ENCODE peak calls at places on chromosomes 3 and 15, in nine cellular contexts. H is DND-41, K is H9, C is A549, D is hepatocyte, B is astrocyte of the spinal cord, N is tibial artery, Q is cardiac fibroblast, J is endothelial cell. Z is an unnamed sample.

GRCh38 chr3:4720316-4721075 is 227.3 kb downstream of the ITPR1 start:
- DNase-seq in K (peak; percentile 52), Q (peak; percentile 94), N (peak; percentile 85), B (peak; percentile 88), J (peak; percentile 16), H (peak; percentile 53), D (peak; percentile 70), C (peak; percentile 86), Z (no peak)

GRCh38 chr15:89349212-89349558 is 14.6 kb upstream of the POLG start:
- DNase-seq in B (no peak), Q (no peak), N (no peak), D (no peak), K (no peak), H (no peak), J (no peak), C (no peak), Z (no peak)

GRCh38 chr3:65196663-65197062 is 508.9 kb upstream of the ADAMTS9 start:
- DNase-seq in H (no peak), N (no peak), J (no peak), K (no peak), C (no peak), D (no peak), Q (no peak), B (no peak), Z (no peak)

GRCh38 chr3:121660356-121661171 is at the start of gene HCLS1:
- DNase-seq in C (no peak), H (peak; percentile 78), D (no peak), J (peak; percentile 21), B (no peak), Q (peak; percentile 44), N (peak; percentile 47), K (no peak), Z (no peak)

GRCh38 chr15:90232941-90233700 is 620 bp downstream of the CIB1 start:
- DNase-seq in K (peak; percentile 78), B (peak; percentile 46), J (peak; percentile 58), H (peak; percentile 54), C (peak; percentile 85), N (peak; percentile 53), D (peak; percentile 88), Q (peak; percentile 50), Z (no peak)

GRCh38 chr15:57668074-57668473 is 38.4 kb upstream of the POLR2M start:
- DNase-seq in C (no peak), N (no peak), B (no peak), K (no peak), J (no peak), H (no peak), D (no peak), Q (no peak), Z (no peak)

GRCh38 chr15:49083471-49084284 is 37.4 kb upstream of the SECISBP2L start:
- DNase-seq in D (no peak), C (no peak), Q (peak; percentile 53), H (no peak), N (no peak), B (no peak), K (no peak), J (no peak), Z (no peak)

GRCh38 chr15:50107591-50108408 is 11.2 kb downstream of the ATP8B4 start:
- DNase-seq in C (no peak), K (no peak), J (no peak), D (no peak), Q (no peak), H (no peak), B (no peak), N (peak; percentile 30), Z (no peak)

GRCh38 chr3:104040896-104041295 is 1325.8 kb upstream of the ALCAM start:
- DNase-seq in N (no peak), H (no peak), D (no peak), K (no peak), J (no peak), B (peak; percentile 22), C (no peak), Q (no peak), Z (no peak)

GRCh38 chr3:62186967-62187366 is 186.4 kb downstream of the FEZF2 start:
- DNase-seq in B (peak; percentile 31), K (no peak), J (peak; percentile 13), H (no peak), C (no peak), Q (peak; percentile 56), D (peak; percentile 13), N (no peak), Z (no peak)

GRCh38 chr3:120462409-120462959 is 11.7 kb upstream of the FSTL1 start:
- DNase-seq in H (no peak), B (no peak), K (no peak), N (no peak), J (no peak), D (no peak), Q (no peak), C (no peak), Z (no peak)

GRCh38 chr15:91909574-91909973 is 56.1 kb downstream of the SLCO3A1 start:
- DNase-seq in B (no peak), C (no peak), H (no peak), N (no peak), J (no peak), K (peak; percentile 72), Q (no peak), D (no peak), Z (no peak)

GRCh38 chr3:177333535-177334495 is 136.5 kb upstream of the TBL1XR1 start:
- DNase-seq in N (peak; percentile 58), D (no peak), J (no peak), Q (no peak), C (no peak), K (no peak), B (no peak), H (no peak), Z (no peak)

GRCh38 chr3:71924721-71925120 is 139.8 kb upstream of the PROK2 start:
- DNase-seq in J (no peak), Q (no peak), C (no peak), D (no peak), H (no peak), B (no peak), K (no peak), N (no peak), Z (no peak)

GRCh38 chr15:65086680-65087111 is 10.2 kb downstream of the KBTBD13 start:
- DNase-seq in N (no peak), D (peak; percentile 5), C (peak; percentile 30), J (no peak), K (no peak), Q (no peak), H (peak; percentile 29), B (no peak), Z (no peak)
- TF ChIP-seq CTCF in N (peak; percentile 7), D (peak; percentile 1), C (no peak), J (peak; percentile 21), K (peak; percentile 44), Q (peak; percentile 25), H (peak; percentile 48), B (peak; percentile 43), Z (no peak)

DNA sequence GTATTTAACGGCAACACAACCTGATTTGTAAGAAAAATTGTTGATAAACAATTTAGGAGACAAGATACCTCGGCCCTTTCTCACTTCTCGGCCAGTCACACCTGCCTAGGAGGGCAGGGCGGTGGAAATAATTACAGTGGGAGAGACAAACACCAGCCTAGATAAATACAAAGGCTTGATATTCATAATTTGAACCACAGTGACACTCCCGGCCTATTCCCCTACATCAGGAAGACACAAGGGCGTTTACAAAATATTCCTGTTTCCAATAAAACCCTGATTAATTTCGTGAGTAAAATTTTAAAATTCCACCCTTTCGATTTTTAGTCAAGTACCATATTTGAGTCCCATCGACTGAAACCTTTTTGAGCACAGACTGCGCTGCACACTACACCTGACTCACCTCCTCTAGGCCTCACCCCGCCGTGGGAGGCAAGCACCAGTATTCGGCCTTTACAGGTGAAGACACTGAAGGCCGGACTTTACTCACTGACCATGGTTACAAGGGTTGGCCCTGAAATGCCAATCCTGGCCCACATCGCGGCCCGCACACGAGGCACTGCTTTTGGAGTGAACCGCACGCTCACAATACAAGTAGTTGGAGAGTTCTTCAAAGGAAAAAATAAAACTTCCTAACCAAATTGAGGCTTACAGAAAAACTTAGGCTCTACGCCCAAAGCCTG is 803 bp downstream of the ARPP19 start:
- DNase-seq in D (peak; percentile 69), Q (peak; percentile 48), H (peak; percentile 10), N (no peak), K (no peak), C (peak; percentile 63), J (no peak), B (no peak), Z (no peak)
- TF ChIP-seq CTCF in D (no peak), Q (no peak), H (no peak), N (no peak), K (no peak), C (no peak), J (no peak), B (no peak), Z (no peak)

DNA sequence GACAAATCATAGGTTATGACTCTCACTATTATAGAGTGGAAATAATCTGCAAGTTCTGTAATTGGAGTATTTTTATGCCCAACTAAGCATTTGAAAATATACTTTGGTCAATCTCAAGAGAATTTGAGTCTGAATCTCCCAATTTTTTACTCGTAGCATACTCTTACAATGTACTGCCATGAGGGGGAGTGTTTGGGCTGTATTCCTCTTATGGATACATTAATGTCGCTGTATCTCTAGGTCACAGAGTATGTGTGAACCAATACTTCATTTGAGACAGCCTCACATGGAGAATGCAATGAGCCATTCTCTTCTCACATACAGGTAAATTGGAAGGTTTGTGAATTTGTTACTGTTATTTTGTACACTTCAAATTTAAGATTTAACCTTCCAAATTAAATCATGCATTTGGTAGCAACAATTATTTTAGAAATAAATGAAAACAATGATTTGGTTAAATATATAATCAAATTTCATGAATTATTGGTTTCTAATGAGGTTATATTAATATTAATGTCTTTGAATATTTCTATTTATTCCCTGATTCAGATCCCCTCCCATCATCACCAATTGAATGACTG is 5.5 kb upstream of the CD200 start:
- DNase-seq in K (no peak), B (peak; percentile 63), J (peak; percentile 26), H (no peak), C (peak; percentile 56), N (no peak), D (peak; percentile 75), Q (peak; percentile 84), Z (no peak)
- TF ChIP-seq CTCF in K (peak; percentile 73), B (peak; percentile 68), J (peak; percentile 52), H (peak; percentile 54), C (peak; percentile 70), N (peak; percentile 88), D (peak; percentile 71), Q (peak; percentile 69), Z (peak; percentile 77)

GRCh38 chr3:14913926-14914776 is 33.2 kb upstream of the NR2C2 start:
- DNase-seq in N (no peak), D (no peak), H (peak; percentile 52), Q (no peak), C (no peak), J (no peak), B (no peak), K (peak; percentile 47), Z (no peak)

GRCh38 chr3:14918356-14918860 is 29.0 kb upstream of the NR2C2 start:
- DNase-seq in N (no peak), C (no peak), J (no peak), B (no peak), H (no peak), Q (no peak), D (no peak), K (no peak), Z (peak; percentile 76)

GRCh38 chr3:14913071-14913925 is 34.1 kb upstream of the NR2C2 start:
- DNase-seq in D (no peak), Q (no peak), J (no peak), B (no peak), K (peak; percentile 24), C (no peak), H (no peak), N (no peak), Z (no peak)

GRCh38 chr3:14914777-14915113 is 32.6 kb upstream of the NR2C2 start:
- DNase-seq in J (no peak), B (no peak), D (no peak), N (no peak), C (no peak), Q (no peak), H (no peak), K (peak; percentile 18), Z (no peak)

GRCh38 chr3:14915636-14916222 is 31.7 kb upstream of the NR2C2 start:
- DNase-seq in D (no peak), N (no peak), Q (peak; percentile 5), C (peak; percentile 20), B (no peak), H (peak; percentile 64), K (peak; percentile 12), J (no peak), Z (peak; percentile 64)
- TF ChIP-seq CTCF in D (peak; percentile 26), N (no peak), Q (peak; percentile 3), C (no peak), B (no peak), H (peak; percentile 58), K (peak; percentile 33), J (no peak), Z (no peak)

Z was measured in osteocyte.